ENCODE peak calls at places on chromosomes 7 and 10, in four cellular contexts. B, F, H and O are unnamed samples.

GRCh38 chr10:31618541-31619291 is 299.7 kb downstream of the ZEB1 start:
- DNase-seq in B (peak), F (no peak), H (no peak), O (no peak)

GRCh38 chr10:75399461-75400162 is 2.0 kb downstream of the ZNF503 start:
- DNase-seq in B (peak), F (peak), H (peak), O (peak)

GRCh38 chr7:50658696-50659095 is 93.5 kb upstream of the DDC start:
- DNase-seq in B (no peak), F (no peak), H (no peak), O (no peak)

GRCh38 chr7:47432988-47433895 is 148.7 kb downstream of the TNS3 start:
- DNase-seq in B (no peak), F (no peak), H (no peak), O (no peak)

GRCh38 chr7:29345590-29345989 is 151.0 kb downstream of the CHN2 start:
- DNase-seq in B (no peak), F (no peak), H (peak), O (no peak)

GRCh38 chr10:97069576-97070362 is 116.0 kb downstream of the SLIT1 start:
- DNase-seq in B (no peak), F (no peak), H (no peak), O (no peak)

GRCh38 chr7:33692956-33693355 is 212.4 kb upstream of the BMPER start:
- DNase-seq in B (peak), F (no peak), H (no peak), O (no peak)

GRCh38 chr7:38702002-38702535 is 70.9 kb upstream of the AMPH start:
- DNase-seq in B (no peak), F (no peak), H (no peak), O (no peak)

GRCh38 chr7:86991844-86992243 is 67.6 kb downstream of the ELAPOR2 start:
- DNase-seq in B (no peak), F (no peak), H (no peak), O (no peak)

GRCh38 chr10:118500477-118501104 is 94.9 kb downstream of the PRLHR start:
- DNase-seq in B (no peak), F (no peak), H (no peak), O (no peak)

GRCh38 chr10:91742189-91742588 is 56.0 kb upstream of the TNKS2 start:
- DNase-seq in B (no peak), F (no peak), H (no peak), O (no peak)

GRCh38 chr7:4641091-4641666 is 40.9 kb upstream of the FOXK1 start:
- DNase-seq in B (no peak), F (no peak), H (no peak), O (no peak)

GRCh38 chr7:4642468-4643203 is 39.5 kb upstream of the FOXK1 start:
- DNase-seq in B (no peak), F (no peak), H (no peak), O (no peak)

GRCh38 chr7:4638781-4639575 is 43.1 kb upstream of the FOXK1 start:
- DNase-seq in B (no peak), F (no peak), H (no peak), O (no peak)

GRCh38 chr7:4645241-4645640 is 36.9 kb upstream of the FOXK1 start:
- DNase-seq in B (no peak), F (no peak), H (no peak), O (no peak)

DNA sequence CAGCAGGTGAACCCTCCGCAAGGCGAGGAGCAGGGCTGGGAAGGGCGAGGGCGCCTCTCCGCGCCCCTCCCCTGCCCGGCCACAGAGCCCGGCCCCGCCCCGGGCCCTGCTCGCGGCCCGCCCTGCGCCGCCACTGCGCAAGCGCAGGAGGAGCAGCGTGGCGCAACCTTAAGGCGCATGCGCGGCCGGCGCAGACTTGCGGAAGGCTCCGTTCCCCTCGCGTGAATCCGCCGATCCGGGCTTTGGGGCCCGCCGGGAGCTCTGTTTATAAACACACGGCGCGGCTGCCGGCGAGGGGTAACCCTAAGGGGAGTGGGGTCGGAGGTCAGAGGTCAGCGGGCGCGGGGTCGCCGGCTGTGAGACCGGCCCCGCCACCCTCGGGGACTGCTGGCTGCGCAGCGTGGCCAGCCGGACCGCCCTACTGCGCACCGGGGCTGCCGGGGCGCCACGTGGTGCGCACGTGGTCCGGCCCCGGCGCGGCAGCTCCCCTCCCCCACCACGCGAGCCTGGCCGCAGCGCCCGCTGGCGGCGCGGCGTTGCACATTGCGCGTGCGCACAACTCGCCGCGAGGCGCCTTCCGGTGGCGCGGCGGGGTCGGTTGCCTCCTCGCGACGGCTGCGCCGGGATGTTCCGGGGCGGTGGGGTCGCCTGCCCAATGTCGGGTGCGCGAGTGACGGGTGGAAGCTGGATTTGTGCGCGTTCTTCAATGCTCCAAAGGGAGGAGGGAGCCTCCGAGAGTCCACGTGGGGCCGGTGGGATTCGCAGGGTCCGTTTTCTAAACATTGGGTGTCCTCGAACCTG is 40.2 kb upstream of the FOXK1 start:
- DNase-seq in B (peak), F (peak), H (peak), O (peak)
- TF ChIP-seq CTCF in B (peak), F (peak), H (no peak), O (no peak)

DNA sequence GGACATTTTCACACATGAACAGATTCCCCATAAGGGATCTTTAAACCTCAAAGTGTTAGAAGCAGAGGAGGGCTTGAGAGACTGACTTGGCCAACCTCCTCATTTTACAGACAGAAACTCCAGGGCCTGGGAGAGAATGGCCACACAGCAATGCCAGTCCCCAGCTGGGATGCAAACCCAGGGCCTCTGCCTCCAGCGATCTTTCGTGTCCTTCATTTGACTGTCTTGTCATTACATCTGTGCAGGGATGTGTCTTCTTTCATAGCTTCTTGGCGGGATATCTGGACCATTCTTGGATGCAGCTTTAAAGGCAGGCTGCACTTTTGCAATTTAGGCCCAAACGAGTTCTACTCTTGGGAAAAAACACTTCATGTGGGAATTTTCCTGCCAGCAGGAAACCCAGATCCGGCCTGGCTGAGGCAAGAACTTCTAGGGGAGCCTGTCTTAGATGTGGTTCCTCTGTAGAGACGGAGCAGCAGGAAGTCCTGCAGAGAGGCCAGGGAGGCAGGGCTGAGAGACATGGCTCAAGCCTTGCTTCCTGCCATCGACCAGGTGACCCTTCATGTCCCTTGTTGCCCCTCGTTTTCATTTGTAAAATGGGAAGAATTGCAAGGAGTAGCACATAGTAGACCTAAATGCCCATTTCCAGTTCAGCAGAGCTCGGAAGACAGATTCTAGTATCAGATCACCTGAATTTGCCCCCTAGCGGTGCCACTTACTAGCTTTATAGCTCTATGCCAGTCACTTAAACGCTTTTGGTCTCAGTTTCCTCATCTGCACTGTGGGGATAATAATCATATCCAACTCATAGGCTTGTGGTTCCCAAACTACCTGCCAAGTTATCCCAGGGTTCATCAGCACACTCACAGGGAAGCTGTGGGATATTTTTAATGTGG is 43.9 kb upstream of the SLC29A3 start:
- DNase-seq in B (no peak), F (no peak), H (no peak), O (no peak)
- TF ChIP-seq CTCF in B (no peak), F (no peak), H (no peak), O (no peak)

GRCh38 chr10:119919271-119919670 is 26.7 kb downstream of the SEC23IP start:
- DNase-seq in B (no peak), F (no peak), H (no peak), O (no peak)

GRCh38 chr10:119919823-119920222 is 27.3 kb downstream of the SEC23IP start:
- DNase-seq in B (no peak), F (no peak), H (no peak), O (no peak)

GRCh38 chr10:119917777-119918176 is 25.2 kb downstream of the SEC23IP start:
- DNase-seq in B (no peak), F (no peak), H (no peak), O (no peak)
- TF ChIP-seq CTCF in B (no peak), F (no peak), H (no peak), O (no peak)

DNA sequence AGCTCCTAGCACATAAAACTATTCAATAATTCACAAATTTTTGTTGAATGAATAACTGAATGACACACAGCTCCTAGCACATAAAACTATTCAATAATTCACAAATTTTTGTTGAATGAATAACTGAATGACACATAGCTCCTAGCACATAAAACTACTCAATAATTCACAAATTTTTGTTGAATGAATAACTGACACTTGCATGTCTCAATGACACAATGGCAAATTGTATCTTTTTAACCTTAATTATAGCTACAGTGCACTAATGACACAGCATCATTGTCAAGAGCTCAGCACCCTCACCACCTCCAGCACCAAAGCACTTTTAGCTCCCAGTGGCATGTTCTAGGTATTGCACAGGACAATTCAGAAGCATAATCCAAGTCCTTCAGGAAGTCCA is 131.6 kb downstream of the PDE1C start:
- DNase-seq in B (no peak), F (no peak), H (no peak), O (no peak)
- TF ChIP-seq CTCF in B (no peak), F (peak), H (no peak), O (peak)

DNA sequence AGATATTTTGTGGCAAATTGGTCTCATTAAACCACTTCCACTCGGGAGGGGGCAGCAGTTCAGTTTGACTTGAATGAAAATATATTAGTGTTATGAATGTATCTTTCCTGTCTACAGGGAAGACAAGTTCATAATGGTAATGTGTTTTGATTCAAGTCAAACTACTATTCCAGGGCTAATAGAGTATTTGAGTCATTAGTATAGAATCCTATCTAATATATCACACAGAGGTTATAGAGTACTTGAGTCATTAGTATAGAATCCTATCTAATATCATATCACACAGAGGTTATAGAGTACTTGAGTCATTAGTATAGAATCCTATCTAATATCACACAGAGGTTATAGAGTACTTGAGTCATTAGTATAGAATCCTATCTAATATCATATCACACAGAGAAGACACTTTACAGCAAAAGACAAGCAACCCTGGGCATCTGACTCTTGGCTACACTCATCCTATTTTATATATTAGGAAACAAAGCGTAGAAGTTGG is 199.7 kb upstream of the MAGI2 start:
- DNase-seq in B (no peak), F (no peak), H (no peak), O (no peak)
- TF ChIP-seq CTCF in B (no peak), F (no peak), H (no peak), O (no peak)

GRCh38 chr7:66832531-66833351 is 88.3 kb upstream of the TMEM248 start:
- DNase-seq in B (no peak), F (no peak), H (no peak), O (no peak)

GRCh38 chr7:66839814-66840213 is 81.2 kb upstream of the TMEM248 start:
- DNase-seq in B (no peak), F (no peak), H (no peak), O (no peak)

GRCh38 chr7:66840316-66840715 is 80.7 kb upstream of the TMEM248 start:
- DNase-seq in B (no peak), F (no peak), H (no peak), O (no peak)

GRCh38 chr7:66837661-66838060 is 83.4 kb upstream of the TMEM248 start:
- DNase-seq in B (no peak), F (no peak), H (no peak), O (no peak)

GRCh38 chr7:66837007-66837406 is 84.0 kb upstream of the TMEM248 start:
- DNase-seq in B (no peak), F (peak), H (peak), O (peak)
- TF ChIP-seq CTCF in B (peak), F (peak), H (peak), O (peak)